ENCODE peak calls at places on chromosome 20, in five cellular contexts. One of them, this sample, is unnamed.

GRCh38 chr20:44483112-44483511 is 7.4 kb downstream of the TTPAL start:
- DNase-seq in GM23248: no peak
- DNase-seq in IMR-90: no peak
- DNase-seq in activated CD8-positive, alpha-beta T cell treated with anti-CD3 and anti-CD28 coated beads for 36 hours: no peak
- DNase-seq in small intestine: no peak
- DNase-seq in this sample: no peak

GRCh38 chr20:13771853-13772453 is 12.8 kb downstream of the ESF1 start:
- DNase-seq in GM23248: peak
- DNase-seq in activated CD8-positive, alpha-beta T cell treated with anti-CD3 and anti-CD28 coated beads for 36 hours: no peak
- DNase-seq in IMR-90: peak
- DNase-seq in small intestine: peak
- DNase-seq in this sample: no peak

GRCh38 chr20:32448306-32449056 is 90.3 kb downstream of the ASXL1 start:
- DNase-seq in activated CD8-positive, alpha-beta T cell treated with anti-CD3 and anti-CD28 coated beads for 36 hours: no peak
- DNase-seq in small intestine: no peak
- DNase-seq in IMR-90: no peak
- DNase-seq in GM23248: peak
- DNase-seq in this sample: peak

GRCh38 chr20:50868509-50869495 is 62.4 kb downstream of the ADNP start:
- DNase-seq in GM23248: no peak
- DNase-seq in IMR-90: peak
- DNase-seq in activated CD8-positive, alpha-beta T cell treated with anti-CD3 and anti-CD28 coated beads for 36 hours: no peak
- DNase-seq in small intestine: peak
- DNase-seq in this sample: no peak

GRCh38 chr20:24403410-24403809 is 66.0 kb upstream of the SYNDIG1 start:
- DNase-seq in GM23248: no peak
- DNase-seq in activated CD8-positive, alpha-beta T cell treated with anti-CD3 and anti-CD28 coated beads for 36 hours: no peak
- DNase-seq in small intestine: no peak
- DNase-seq in IMR-90: no peak
- DNase-seq in this sample: no peak

GRCh38 chr20:2140561-2140960 is 38.9 kb downstream of the STK35 start:
- DNase-seq in IMR-90: peak
- DNase-seq in activated CD8-positive, alpha-beta T cell treated with anti-CD3 and anti-CD28 coated beads for 36 hours: no peak
- DNase-seq in GM23248: peak
- DNase-seq in small intestine: no peak
- DNase-seq in this sample: peak

GRCh38 chr20:44586986-44587980 is 4.9 kb downstream of the PKIG start:
- DNase-seq in GM23248: no peak
- DNase-seq in activated CD8-positive, alpha-beta T cell treated with anti-CD3 and anti-CD28 coated beads for 36 hours: no peak
- DNase-seq in IMR-90: peak
- DNase-seq in small intestine: no peak
- DNase-seq in this sample: no peak

GRCh38 chr20:33667245-33668086 is 723 bp downstream of the ACTL10 start:
- DNase-seq in GM23248: no peak
- DNase-seq in small intestine: peak
- DNase-seq in IMR-90: peak
- DNase-seq in activated CD8-positive, alpha-beta T cell treated with anti-CD3 and anti-CD28 coated beads for 36 hours: peak
- DNase-seq in this sample: peak

GRCh38 chr20:1075564-1075963 is 42.8 kb upstream of the PSMF1 start:
- DNase-seq in GM23248: no peak
- DNase-seq in activated CD8-positive, alpha-beta T cell treated with anti-CD3 and anti-CD28 coated beads for 36 hours: peak
- DNase-seq in small intestine: no peak
- DNase-seq in IMR-90: no peak
- DNase-seq in this sample: no peak

GRCh38 chr20:1897965-1898464 is 2.8 kb downstream of the SIRPA start:
- DNase-seq in IMR-90: no peak
- DNase-seq in small intestine: no peak
- DNase-seq in GM23248: peak
- DNase-seq in activated CD8-positive, alpha-beta T cell treated with anti-CD3 and anti-CD28 coated beads for 36 hours: peak
- DNase-seq in this sample: no peak

GRCh38 chr20:4509825-4510522 is 211.7 kb upstream of the PRND start:
- DNase-seq in IMR-90: peak
- DNase-seq in small intestine: no peak
- DNase-seq in activated CD8-positive, alpha-beta T cell treated with anti-CD3 and anti-CD28 coated beads for 36 hours: no peak
- DNase-seq in GM23248: peak
- DNase-seq in this sample: no peak

GRCh38 chr20:47713941-47714450 is 71.3 kb downstream of the SULF2 start:
- DNase-seq in GM23248: peak
- DNase-seq in small intestine: no peak
- DNase-seq in IMR-90: peak
- DNase-seq in activated CD8-positive, alpha-beta T cell treated with anti-CD3 and anti-CD28 coated beads for 36 hours: no peak
- DNase-seq in this sample: no peak

GRCh38 chr20:45041464-45042337 is 59.2 kb downstream of the KCNS1 start:
- DNase-seq in small intestine: peak
- DNase-seq in GM23248: peak
- DNase-seq in IMR-90: peak
- DNase-seq in activated CD8-positive, alpha-beta T cell treated with anti-CD3 and anti-CD28 coated beads for 36 hours: no peak
- DNase-seq in this sample: no peak

GRCh38 chr20:31341470-31341869 is 26.9 kb upstream of the DEFB118 start:
- DNase-seq in activated CD8-positive, alpha-beta T cell treated with anti-CD3 and anti-CD28 coated beads for 36 hours: no peak
- DNase-seq in GM23248: no peak
- DNase-seq in small intestine: no peak
- DNase-seq in IMR-90: no peak
- DNase-seq in this sample: no peak

GRCh38 chr20:40390654-40391053 is 298.4 kb downstream of the MAFB start:
- DNase-seq in GM23248: peak
- DNase-seq in IMR-90: no peak
- DNase-seq in activated CD8-positive, alpha-beta T cell treated with anti-CD3 and anti-CD28 coated beads for 36 hours: no peak
- DNase-seq in small intestine: no peak
- DNase-seq in this sample: no peak

GRCh38 chr20:47343007-47343472 is 13.5 kb downstream of the ZMYND8 start:
- DNase-seq in small intestine: no peak
- DNase-seq in GM23248: no peak
- DNase-seq in activated CD8-positive, alpha-beta T cell treated with anti-CD3 and anti-CD28 coated beads for 36 hours: no peak
- DNase-seq in IMR-90: peak
- DNase-seq in this sample: no peak

GRCh38 chr20:1377984-1378742 is 14.7 kb downstream of the FKBP1A start:
- DNase-seq in activated CD8-positive, alpha-beta T cell treated with anti-CD3 and anti-CD28 coated beads for 36 hours: no peak
- DNase-seq in GM23248: peak
- DNase-seq in small intestine: peak
- DNase-seq in IMR-90: peak
- DNase-seq in this sample: no peak

GRCh38 chr20:15236812-15237211 is 899.4 kb upstream of the FLRT3 start:
- DNase-seq in activated CD8-positive, alpha-beta T cell treated with anti-CD3 and anti-CD28 coated beads for 36 hours: peak
- DNase-seq in small intestine: peak
- DNase-seq in IMR-90: peak
- DNase-seq in GM23248: peak
- DNase-seq in this sample: no peak

GRCh38 chr20:46648903-46649649 is 2.2 kb downstream of the SLC13A3 start:
- DNase-seq in GM23248: no peak
- DNase-seq in IMR-90: no peak
- DNase-seq in small intestine: no peak
- DNase-seq in activated CD8-positive, alpha-beta T cell treated with anti-CD3 and anti-CD28 coated beads for 36 hours: no peak
- DNase-seq in this sample: no peak

GRCh38 chr20:57396212-57396611 is 5.0 kb downstream of the RBM38 start:
- DNase-seq in IMR-90: no peak
- DNase-seq in GM23248: no peak
- DNase-seq in activated CD8-positive, alpha-beta T cell treated with anti-CD3 and anti-CD28 coated beads for 36 hours: no peak
- DNase-seq in small intestine: no peak
- DNase-seq in this sample: peak

GRCh38 chr20:51434556-51435256 is 107.8 kb downstream of the NFATC2 start:
- DNase-seq in GM23248: peak
- DNase-seq in small intestine: no peak
- DNase-seq in activated CD8-positive, alpha-beta T cell treated with anti-CD3 and anti-CD28 coated beads for 36 hours: no peak
- DNase-seq in IMR-90: peak
- DNase-seq in this sample: no peak

GRCh38 chr20:15799871-15800270 is 773.4 kb downstream of the KIF16B start:
- DNase-seq in IMR-90: peak
- DNase-seq in small intestine: no peak
- DNase-seq in GM23248: peak
- DNase-seq in activated CD8-positive, alpha-beta T cell treated with anti-CD3 and anti-CD28 coated beads for 36 hours: no peak
- DNase-seq in this sample: no peak

GRCh38 chr20:63260943-63261807 is 6.9 kb upstream of the NKAIN4 start:
- DNase-seq in IMR-90: no peak
- DNase-seq in small intestine: no peak
- DNase-seq in GM23248: no peak
- DNase-seq in activated CD8-positive, alpha-beta T cell treated with anti-CD3 and anti-CD28 coated beads for 36 hours: no peak
- DNase-seq in this sample: no peak

GRCh38 chr20:21505810-21506530 is 7.9 kb downstream of the NKX2-2 start:
- DNase-seq in GM23248: peak
- DNase-seq in activated CD8-positive, alpha-beta T cell treated with anti-CD3 and anti-CD28 coated beads for 36 hours: peak
- DNase-seq in IMR-90: peak
- DNase-seq in small intestine: peak
- DNase-seq in this sample: peak

GRCh38 chr20:50624351-50625016 is 66.9 kb downstream of the RIPOR3 start:
- DNase-seq in GM23248: no peak
- DNase-seq in IMR-90: no peak
- DNase-seq in small intestine: peak
- DNase-seq in activated CD8-positive, alpha-beta T cell treated with anti-CD3 and anti-CD28 coated beads for 36 hours: no peak
- DNase-seq in this sample: no peak

GRCh38 chr20:63163171-63163570 is 52.8 kb downstream of the YTHDF1 start:
- DNase-seq in small intestine: no peak
- DNase-seq in IMR-90: no peak
- DNase-seq in GM23248: no peak
- DNase-seq in activated CD8-positive, alpha-beta T cell treated with anti-CD3 and anti-CD28 coated beads for 36 hours: no peak
- DNase-seq in this sample: no peak

GRCh38 chr20:58876437-58876836 is 23.9 kb downstream of the GNAS start:
- DNase-seq in GM23248: no peak
- DNase-seq in small intestine: no peak
- DNase-seq in IMR-90: peak
- DNase-seq in activated CD8-positive, alpha-beta T cell treated with anti-CD3 and anti-CD28 coated beads for 36 hours: no peak
- DNase-seq in this sample: no peak

GRCh38 chr20:16944753-16945152 is 196.6 kb downstream of the OTOR start:
- DNase-seq in GM23248: no peak
- DNase-seq in IMR-90: no peak
- DNase-seq in small intestine: no peak
- DNase-seq in activated CD8-positive, alpha-beta T cell treated with anti-CD3 and anti-CD28 coated beads for 36 hours: no peak
- DNase-seq in this sample: no peak

GRCh38 chr20:62776692-62777527 is 19.4 kb upstream of the MRGBP start:
- DNase-seq in IMR-90: peak
- DNase-seq in GM23248: no peak
- DNase-seq in activated CD8-positive, alpha-beta T cell treated with anti-CD3 and anti-CD28 coated beads for 36 hours: peak
- DNase-seq in small intestine: peak
- DNase-seq in this sample: no peak

GRCh38 chr20:36092424-36093024 is 62.0 kb upstream of the EPB41L1 start:
- DNase-seq in activated CD8-positive, alpha-beta T cell treated with anti-CD3 and anti-CD28 coated beads for 36 hours: peak
- DNase-seq in small intestine: no peak
- DNase-seq in IMR-90: no peak
- DNase-seq in GM23248: peak
- DNase-seq in this sample: peak

GRCh38 chr20:36441027-36441414 is 100.3 kb upstream of the MYL9 start:
- DNase-seq in activated CD8-positive, alpha-beta T cell treated with anti-CD3 and anti-CD28 coated beads for 36 hours: no peak
- DNase-seq in GM23248: no peak
- DNase-seq in IMR-90: no peak
- DNase-seq in small intestine: no peak
- DNase-seq in this sample: no peak

GRCh38 chr20:37935435-37935834 is 32.5 kb downstream of the VSTM2L start:
- DNase-seq in GM23248: no peak
- DNase-seq in small intestine: no peak
- DNase-seq in IMR-90: no peak
- DNase-seq in activated CD8-positive, alpha-beta T cell treated with anti-CD3 and anti-CD28 coated beads for 36 hours: no peak
- DNase-seq in this sample: no peak

GRCh38 chr20:10217517-10218410 is 866 bp upstream of the SNAP25 start:
- DNase-seq in small intestine: no peak
- DNase-seq in GM23248: peak
- DNase-seq in IMR-90: peak
- DNase-seq in activated CD8-positive, alpha-beta T cell treated with anti-CD3 and anti-CD28 coated beads for 36 hours: peak
- DNase-seq in this sample: peak

This sample was measured in pancreas.